ENCODE peak calls at places on chromosomes 16 and 17, in seven cellular contexts. One of them, this sample, is unnamed. For H3K4me1, the result is how much of the 10 kb centered on the place peaks cover.

GRCh38 chr17:64084086-64084939 is 45.6 kb downstream of the ERN1 start:
- DNase-seq in esophagus squamous epithelium: no peak
- DNase-seq in uterus: no peak
- DNase-seq in IMR-90: peak
- DNase-seq in fibroblast of lung: peak
- DNase-seq in stomach: peak
- DNase-seq in HCT116: no peak
- DNase-seq in this sample: no peak

GRCh38 chr16:28845173-28846079 is 722 bp downstream of the TUFM start:
- DNase-seq in esophagus squamous epithelium: no peak
- DNase-seq in uterus: no peak
- DNase-seq in IMR-90: peak
- DNase-seq in fibroblast of lung: peak
- DNase-seq in stomach: peak
- DNase-seq in HCT116: peak
- DNase-seq in this sample: no peak

GRCh38 chr16:17364319-17365210 is 106.2 kb downstream of the XYLT1 start:
- DNase-seq in esophagus squamous epithelium: no peak
- DNase-seq in uterus: peak
- DNase-seq in IMR-90: peak
- DNase-seq in fibroblast of lung: peak
- DNase-seq in stomach: no peak
- DNase-seq in HCT116: no peak
- DNase-seq in this sample: no peak

GRCh38 chr17:312476-313148 is 40.0 kb downstream of the RPH3AL start:
- DNase-seq in esophagus squamous epithelium: no peak
- DNase-seq in uterus: no peak
- DNase-seq in IMR-90: no peak
- DNase-seq in fibroblast of lung: no peak
- DNase-seq in stomach: no peak
- DNase-seq in HCT116: no peak
- DNase-seq in this sample: no peak

GRCh38 chr17:56917559-56918296 is 3.9 kb upstream of the TRIM25 start:
- DNase-seq in esophagus squamous epithelium: no peak
- DNase-seq in uterus: no peak
- DNase-seq in IMR-90: no peak
- DNase-seq in fibroblast of lung: no peak
- DNase-seq in stomach: no peak
- DNase-seq in HCT116: no peak
- DNase-seq in this sample: no peak

GRCh38 chr16:27740496-27741201 is 190.7 kb downstream of the KATNIP start:
- DNase-seq in esophagus squamous epithelium: no peak
- DNase-seq in uterus: no peak
- DNase-seq in IMR-90: no peak
- DNase-seq in fibroblast of lung: peak
- DNase-seq in stomach: no peak
- DNase-seq in HCT116: no peak
- DNase-seq in this sample: no peak

GRCh38 chr17:77358801-77359716 is 218.3 kb downstream of the SEC14L1 start:
- DNase-seq in esophagus squamous epithelium: no peak
- DNase-seq in uterus: peak
- DNase-seq in IMR-90: no peak
- DNase-seq in fibroblast of lung: no peak
- DNase-seq in stomach: peak
- DNase-seq in HCT116: no peak
- DNase-seq in this sample: no peak

GRCh38 chr17:43881758-43882505 is 25.4 kb downstream of the MPP2 start:
- DNase-seq in esophagus squamous epithelium: no peak
- DNase-seq in uterus: no peak
- DNase-seq in IMR-90: no peak
- DNase-seq in fibroblast of lung: no peak
- DNase-seq in stomach: no peak
- DNase-seq in HCT116: no peak
- DNase-seq in this sample: no peak

GRCh38 chr16:57899771-57900661 is 70.9 kb downstream of the CNGB1 start:
- DNase-seq in esophagus squamous epithelium: no peak
- DNase-seq in uterus: peak
- DNase-seq in IMR-90: peak
- DNase-seq in fibroblast of lung: peak
- DNase-seq in stomach: peak
- DNase-seq in HCT116: peak
- DNase-seq in this sample: no peak

GRCh38 chr16:15947983-15948509 is 1.4 kb upstream of the ABCC1 start:
- DNase-seq in esophagus squamous epithelium: no peak
- DNase-seq in uterus: no peak
- DNase-seq in IMR-90: no peak
- DNase-seq in fibroblast of lung: no peak
- DNase-seq in stomach: no peak
- DNase-seq in HCT116: no peak
- DNase-seq in this sample: no peak

GRCh38 chr17:67717624-67718324 is at the start of gene NOL11:
- DNase-seq in esophagus squamous epithelium: peak
- DNase-seq in uterus: peak
- DNase-seq in IMR-90: peak
- DNase-seq in fibroblast of lung: peak
- DNase-seq in stomach: peak
- DNase-seq in HCT116: peak
- DNase-seq in this sample: peak

GRCh38 chr16:81493755-81494433 is 49.3 kb downstream of the CMIP start:
- DNase-seq in esophagus squamous epithelium: no peak
- DNase-seq in uterus: no peak
- DNase-seq in IMR-90: peak
- DNase-seq in fibroblast of lung: peak
- DNase-seq in stomach: peak
- DNase-seq in HCT116: peak
- DNase-seq in this sample: no peak

GRCh38 chr16:79393121-79393520 is 207.4 kb downstream of the MAF start:
- DNase-seq in esophagus squamous epithelium: no peak
- DNase-seq in uterus: no peak
- DNase-seq in IMR-90: no peak
- DNase-seq in fibroblast of lung: no peak
- DNase-seq in stomach: no peak
- DNase-seq in HCT116: no peak
- DNase-seq in this sample: no peak

GRCh38 chr17:30093463-30094147 is 23.0 kb upstream of the NSRP1 start:
- DNase-seq in esophagus squamous epithelium: no peak
- DNase-seq in uterus: peak
- DNase-seq in IMR-90: peak
- DNase-seq in fibroblast of lung: peak
- DNase-seq in stomach: peak
- DNase-seq in HCT116: peak
- DNase-seq in this sample: peak

GRCh38 chr17:21502301-21502700 is 126.1 kb downstream of the KCNJ12 start:
- DNase-seq in esophagus squamous epithelium: no peak
- DNase-seq in uterus: no peak
- DNase-seq in IMR-90: no peak
- DNase-seq in fibroblast of lung: no peak
- DNase-seq in stomach: no peak
- DNase-seq in HCT116: no peak
- DNase-seq in this sample: no peak

GRCh38 chr16:77767211-77767610 is 21.2 kb upstream of the VAT1L start:
- DNase-seq in esophagus squamous epithelium: no peak
- DNase-seq in uterus: no peak
- DNase-seq in IMR-90: no peak
- DNase-seq in fibroblast of lung: no peak
- DNase-seq in stomach: no peak
- DNase-seq in HCT116: no peak
- DNase-seq in this sample: no peak

GRCh38 chr17:7356072-7356549 is 1.2 kb downstream of the TMEM95 start:
- DNase-seq in esophagus squamous epithelium: no peak
- DNase-seq in uterus: peak
- DNase-seq in IMR-90: peak
- DNase-seq in fibroblast of lung: peak
- DNase-seq in stomach: peak
- DNase-seq in HCT116: peak
- DNase-seq in this sample: peak

GRCh38 chr16:19415918-19416317 is 1.8 kb upstream of the TMC5 start:
- DNase-seq in esophagus squamous epithelium: no peak
- DNase-seq in uterus: no peak
- DNase-seq in IMR-90: no peak
- DNase-seq in fibroblast of lung: no peak
- DNase-seq in stomach: no peak
- DNase-seq in HCT116: no peak
- DNase-seq in this sample: no peak

GRCh38 chr16:62190426-62190825 is 154.2 kb upstream of the CDH8 start:
- DNase-seq in esophagus squamous epithelium: no peak
- DNase-seq in uterus: no peak
- DNase-seq in IMR-90: no peak
- DNase-seq in fibroblast of lung: peak
- DNase-seq in stomach: no peak
- DNase-seq in HCT116: no peak
- DNase-seq in this sample: no peak

DNA sequence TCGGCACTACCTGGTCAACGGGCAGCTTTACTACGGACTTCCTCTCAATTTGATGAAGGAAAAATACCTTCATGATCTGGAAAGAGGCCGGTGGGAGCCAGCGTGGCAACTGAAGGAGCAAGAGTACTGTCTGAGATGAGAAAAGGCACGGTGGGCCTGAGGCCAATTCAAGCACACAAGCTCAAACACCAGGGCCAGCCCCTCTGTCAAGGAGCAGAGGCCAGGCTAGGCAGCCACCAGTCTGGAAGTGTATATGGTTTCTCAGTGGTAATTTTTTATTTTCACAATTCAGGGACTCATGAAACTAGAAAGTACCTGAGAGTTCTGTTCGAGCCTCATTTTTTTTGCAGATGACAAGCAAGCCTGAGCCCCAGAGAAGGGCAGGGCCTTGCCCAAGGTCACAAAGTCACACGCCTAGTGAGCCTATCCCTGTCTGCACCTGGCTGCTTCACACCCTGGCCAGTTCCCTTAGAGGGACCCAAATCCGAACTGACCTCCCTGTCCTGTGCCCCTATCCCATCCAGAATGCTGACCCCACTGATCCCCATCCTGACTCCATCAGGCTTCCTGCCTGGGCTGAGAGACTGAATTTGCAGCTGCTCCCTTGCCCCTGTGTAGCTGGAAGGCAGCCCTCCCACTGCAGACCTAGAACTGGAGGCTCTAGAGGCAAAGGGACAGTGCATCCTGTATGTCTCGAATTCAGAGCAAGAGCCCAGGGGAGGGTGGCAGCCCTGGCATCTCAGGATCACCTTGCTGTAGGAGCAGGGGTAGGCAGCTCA is 4.8 kb upstream of the TBX2 start:
- DNase-seq in esophagus squamous epithelium: no peak
- DNase-seq in uterus: no peak
- DNase-seq in IMR-90: peak
- DNase-seq in fibroblast of lung: no peak
- DNase-seq in stomach: no peak
- DNase-seq in HCT116: no peak
- DNase-seq in this sample: no peak
- H3K4me1 ChIP-seq in esophagus squamous epithelium: half or more
- H3K4me1 ChIP-seq in uterus: under half
- H3K4me1 ChIP-seq in IMR-90: under half
- H3K4me1 ChIP-seq in fibroblast of lung: under half
- H3K4me1 ChIP-seq in stomach: under half
- H3K4me1 ChIP-seq in HCT116: under half
- H3K4me1 ChIP-seq in this sample: under half

GRCh38 chr16:14486520-14487303 is 143.3 kb downstream of the PARN start:
- DNase-seq in esophagus squamous epithelium: no peak
- DNase-seq in uterus: peak
- DNase-seq in IMR-90: peak
- DNase-seq in fibroblast of lung: peak
- DNase-seq in stomach: peak
- DNase-seq in HCT116: peak
- DNase-seq in this sample: peak
- H3K27ac ChIP-seq in esophagus squamous epithelium: peak
- H3K27ac ChIP-seq in uterus: peak
- H3K27ac ChIP-seq in IMR-90: peak
- H3K27ac ChIP-seq in fibroblast of lung: peak
- H3K27ac ChIP-seq in stomach: peak
- H3K27ac ChIP-seq in HCT116: peak
- H3K27ac ChIP-seq in this sample: peak

GRCh38 chr16:11297492-11298142 is 16.5 kb upstream of the PRM1 start:
- DNase-seq in esophagus squamous epithelium: peak
- DNase-seq in uterus: peak
- DNase-seq in IMR-90: peak
- DNase-seq in fibroblast of lung: peak
- DNase-seq in stomach: peak
- DNase-seq in HCT116: no peak
- DNase-seq in this sample: peak

GRCh38 chr16:11298143-11298900 is 17.2 kb upstream of the PRM1 start:
- DNase-seq in esophagus squamous epithelium: no peak
- DNase-seq in uterus: no peak
- DNase-seq in IMR-90: no peak
- DNase-seq in fibroblast of lung: no peak
- DNase-seq in stomach: no peak
- DNase-seq in HCT116: no peak
- DNase-seq in this sample: no peak

GRCh38 chr16:11300560-11300892 is 19.4 kb upstream of the PRM1 start:
- DNase-seq in esophagus squamous epithelium: no peak
- DNase-seq in uterus: no peak
- DNase-seq in IMR-90: no peak
- DNase-seq in fibroblast of lung: no peak
- DNase-seq in stomach: no peak
- DNase-seq in HCT116: no peak
- DNase-seq in this sample: no peak

GRCh38 chr16:11301645-11302513 is 20.7 kb upstream of the PRM1 start:
- DNase-seq in esophagus squamous epithelium: no peak
- DNase-seq in uterus: no peak
- DNase-seq in IMR-90: no peak
- DNase-seq in fibroblast of lung: peak
- DNase-seq in stomach: no peak
- DNase-seq in HCT116: no peak
- DNase-seq in this sample: no peak

GRCh38 chr16:11299865-11300559 is 18.9 kb upstream of the PRM1 start:
- DNase-seq in esophagus squamous epithelium: no peak
- DNase-seq in uterus: no peak
- DNase-seq in IMR-90: no peak
- DNase-seq in fibroblast of lung: no peak
- DNase-seq in stomach: no peak
- DNase-seq in HCT116: no peak
- DNase-seq in this sample: no peak
- H3K4me1 ChIP-seq in esophagus squamous epithelium: half or more
- H3K4me1 ChIP-seq in uterus: under half
- H3K4me1 ChIP-seq in IMR-90: under half
- H3K4me1 ChIP-seq in fibroblast of lung: under half
- H3K4me1 ChIP-seq in stomach: under half
- H3K4me1 ChIP-seq in HCT116: under half
- H3K4me1 ChIP-seq in this sample: under half

GRCh38 chr16:54143410-54143809 is 143.2 kb downstream of the IRX3 start:
- DNase-seq in esophagus squamous epithelium: no peak
- DNase-seq in uterus: no peak
- DNase-seq in IMR-90: no peak
- DNase-seq in fibroblast of lung: no peak
- DNase-seq in stomach: no peak
- DNase-seq in HCT116: no peak
- DNase-seq in this sample: no peak

GRCh38 chr16:54142787-54143186 is 143.8 kb downstream of the IRX3 start:
- DNase-seq in esophagus squamous epithelium: no peak
- DNase-seq in uterus: no peak
- DNase-seq in IMR-90: no peak
- DNase-seq in fibroblast of lung: no peak
- DNase-seq in stomach: no peak
- DNase-seq in HCT116: no peak
- DNase-seq in this sample: no peak

GRCh38 chr16:54140057-54140787 is 146.4 kb downstream of the IRX3 start:
- DNase-seq in esophagus squamous epithelium: no peak
- DNase-seq in uterus: no peak
- DNase-seq in IMR-90: peak
- DNase-seq in fibroblast of lung: no peak
- DNase-seq in stomach: no peak
- DNase-seq in HCT116: no peak
- DNase-seq in this sample: no peak

GRCh38 chr16:54143934-54144333 is 142.7 kb downstream of the IRX3 start:
- DNase-seq in esophagus squamous epithelium: no peak
- DNase-seq in uterus: no peak
- DNase-seq in IMR-90: no peak
- DNase-seq in fibroblast of lung: no peak
- DNase-seq in stomach: no peak
- DNase-seq in HCT116: no peak
- DNase-seq in this sample: no peak

GRCh38 chr16:54140788-54141136 is 145.8 kb downstream of the IRX3 start:
- DNase-seq in esophagus squamous epithelium: no peak
- DNase-seq in uterus: no peak
- DNase-seq in IMR-90: no peak
- DNase-seq in fibroblast of lung: no peak
- DNase-seq in stomach: no peak
- DNase-seq in HCT116: no peak
- DNase-seq in this sample: no peak
- H3K27ac ChIP-seq in esophagus squamous epithelium: no peak
- H3K27ac ChIP-seq in uterus: no peak
- H3K27ac ChIP-seq in IMR-90: no peak
- H3K27ac ChIP-seq in fibroblast of lung: no peak
- H3K27ac ChIP-seq in stomach: no peak
- H3K27ac ChIP-seq in HCT116: no peak
- H3K27ac ChIP-seq in this sample: no peak